ENCODE peak calls at places on chromosomes 6 and 20, in five cellular contexts. Z is sigmoid colon; C is kidney; V is AG09309; W is CD8-positive, alpha-beta T cell. P is an unnamed sample.

GRCh38 chr6:3328796-3329195 is 70.0 kb downstream of the PSMG4 start:
- DNase-seq in Z (no peak), C (no peak), V (no peak), W (no peak), P (no peak)

GRCh38 chr6:149137594-149137993 is 179.9 kb upstream of the TAB2 start:
- DNase-seq in Z (no peak), C (no peak), V (no peak), W (no peak), P (no peak)

GRCh38 chr20:46324960-46325703 is 16.8 kb upstream of the CDH22 start:
- DNase-seq in Z (no peak), C (no peak), V (no peak), W (no peak), P (no peak)

GRCh38 chr20:62792940-62793756 is 3.1 kb upstream of the MRGBP start:
- DNase-seq in Z (no peak), C (no peak), V (no peak), W (no peak), P (no peak)

GRCh38 chr20:21125072-21125848 is 622 bp upstream of the KIZ start:
- DNase-seq in Z (peak; percentile 78), C (no peak), V (no peak), W (no peak), P (peak; percentile 33)

GRCh38 chr20:48769111-48769879 is 58.5 kb downstream of the PREX1 start:
- DNase-seq in Z (no peak), C (no peak), V (no peak), W (peak; percentile 74), P (no peak)

GRCh38 chr20:41453006-41453950 is 86.7 kb upstream of the EMILIN3 start:
- DNase-seq in Z (no peak), C (no peak), V (no peak), W (no peak), P (no peak)

GRCh38 chr20:32325706-32326506 is 32.2 kb upstream of the ASXL1 start:
- DNase-seq in Z (no peak), C (no peak), V (no peak), W (no peak), P (peak; percentile 15)

GRCh38 chr6:16338577-16339262 is 100.3 kb downstream of the GMPR start:
- DNase-seq in Z (peak; percentile 93), C (peak; percentile 89), V (peak; percentile 99), W (no peak), P (peak; percentile 96)

GRCh38 chr20:53736757-53737403 is 143.2 kb upstream of the ZNF217 start:
- DNase-seq in Z (no peak), C (no peak), V (no peak), W (no peak), P (no peak)

GRCh38 chr6:13818341-13818740 is 4.0 kb upstream of the MCUR1 start:
- DNase-seq in Z (no peak), C (no peak), V (no peak), W (no peak), P (no peak)

GRCh38 chr6:42046491-42047219 is 3.7 kb upstream of the TAF8 start:
- DNase-seq in Z (peak; percentile 61), C (no peak), V (no peak), W (no peak), P (no peak)

GRCh38 chr6:113595921-113596376 is 261.2 kb upstream of the MARCKS start:
- DNase-seq in Z (peak; percentile 83), C (peak; percentile 67), V (peak; percentile 88), W (no peak), P (no peak)

GRCh38 chr6:127539292-127539691 is 20.2 kb upstream of the MTCL3 start:
- DNase-seq in Z (no peak), C (no peak), V (no peak), W (no peak), P (no peak)

GRCh38 chr6:20034408-20034769 is 177.9 kb downstream of the MBOAT1 start:
- DNase-seq in Z (no peak), C (no peak), V (no peak), W (no peak), P (no peak)

GRCh38 chr6:85364354-85364753 is 85.5 kb upstream of the NT5E start:
- DNase-seq in Z (no peak), C (no peak), V (peak; percentile 5), W (no peak), P (peak; percentile 77)

GRCh38 chr6:35317483-35318199 is 20.0 kb downstream of the DEF6 start:
- DNase-seq in Z (no peak), C (no peak), V (no peak), W (no peak), P (no peak)

GRCh38 chr6:131982740-131983259 is 31.6 kb upstream of the CCN2 start:
- DNase-seq in Z (no peak), C (no peak), V (peak; percentile 66), W (no peak), P (no peak)

GRCh38 chr20:4887586-4887985 is 113.7 kb downstream of the SLC23A2 start:
- DNase-seq in Z (peak; percentile 10), C (no peak), V (no peak), W (no peak), P (no peak)

GRCh38 chr20:46255440-46256104 is 52.7 kb downstream of the CDH22 start:
- DNase-seq in Z (peak; percentile 77), C (peak; percentile 93), V (no peak), W (peak; percentile 4), P (no peak)

GRCh38 chr6:144581807-144582537 is 296.8 kb downstream of the UTRN start:
- DNase-seq in Z (no peak), C (no peak), V (no peak), W (no peak), P (no peak)

GRCh38 chr20:53161473-53161872 is 189.3 kb downstream of the TSHZ2 start:
- DNase-seq in Z (no peak), C (no peak), V (no peak), W (no peak), P (no peak)

GRCh38 chr6:169229611-169230321 is 23.9 kb downstream of the THBS2 start:
- DNase-seq in Z (peak; percentile 81), C (no peak), V (no peak), W (no peak), P (no peak)

GRCh38 chr6:138973481-138974140 is 14.4 kb downstream of the REPS1 start:
- DNase-seq in Z (no peak), C (no peak), V (no peak), W (no peak), P (no peak)

GRCh38 chr6:64504509-64504908 is 868.9 kb downstream of the PHF3 start:
- DNase-seq in Z (no peak), C (no peak), V (no peak), W (no peak), P (no peak)

GRCh38 chr6:170038717-170039116 is 252.2 kb downstream of the DLL1 start:
- DNase-seq in Z (peak; percentile 64), C (peak; percentile 18), V (no peak), W (no peak), P (no peak)

GRCh38 chr20:62777528-62777830 is 18.8 kb upstream of the MRGBP start:
- DNase-seq in Z (no peak), C (no peak), V (no peak), W (no peak), P (no peak)

GRCh38 chr20:62892348-62893304 is 31.0 kb upstream of the TCFL5 start:
- DNase-seq in Z (no peak), C (no peak), V (no peak), W (no peak), P (no peak)

GRCh38 chr6:154056536-154056935 is 17.5 kb downstream of the OPRM1 start:
- DNase-seq in Z (no peak), C (no peak), V (no peak), W (no peak), P (no peak)

GRCh38 chr6:145893586-145893985 is 70.6 kb downstream of the SHPRH start:
- DNase-seq in Z (no peak), C (no peak), V (no peak), W (no peak), P (no peak)

GRCh38 chr6:24692003-24692402 is 25.1 kb downstream of the ACOT13 start:
- DNase-seq in Z (no peak), C (no peak), V (no peak), W (no peak), P (no peak)

GRCh38 chr20:21522479-21523397 is 8.9 kb upstream of the NKX2-2 start:
- DNase-seq in Z (no peak), C (peak; percentile 65), V (no peak), W (no peak), P (no peak)

GRCh38 chr6:42200035-42200434 is 5.3 kb upstream of the GUCA1B start:
- DNase-seq in Z (no peak), C (no peak), V (peak; percentile 91), W (no peak), P (peak; percentile 71)

GRCh38 chr6:108732101-108732870 is 115.9 kb upstream of the ARMC2 start:
- DNase-seq in Z (no peak), C (no peak), V (no peak), W (no peak), P (no peak)

GRCh38 chr6:131636880-131637792 is at the start of gene ENPP3:
- DNase-seq in Z (no peak), C (no peak), V (no peak), W (no peak), P (no peak)

GRCh38 chr6:108875161-108875555 is 26.9 kb downstream of the ARMC2 start:
- DNase-seq in Z (no peak), C (no peak), V (no peak), W (no peak), P (no peak)

GRCh38 chr20:2984956-2985661 is 58.3 kb upstream of the GNRH2 start:
- DNase-seq in Z (no peak), C (no peak), V (no peak), W (no peak), P (peak; percentile 22)

GRCh38 chr6:157333956-157334355 is 10.6 kb upstream of the TMEM242 start:
- DNase-seq in Z (no peak), C (no peak), V (no peak), W (no peak), P (no peak)
- H3K4me3 ChIP-seq in Z (no peak overlapping the region), C (no peak overlapping the region), V (no peak overlapping the region), W (no peak overlapping the region), P (no peak overlapping the region)

GRCh38 chr6:29602564-29603361 is 17.8 kb downstream of the OR2H2 start:
- DNase-seq in Z (no peak), C (no peak), V (no peak), W (no peak), P (no peak)
- TF ChIP-seq CTCF in Z (no peak), C (no peak), V (no peak), W (no peak), P (peak; percentile 30)

GRCh38 chr20:58407966-58408557 is 19.0 kb downstream of the VAPB start:
- DNase-seq in Z (no peak), C (no peak), V (no peak), W (no peak), P (no peak)
- H3K4me3 ChIP-seq in Z (no peak overlapping the region), C (no peak overlapping the region), V (no peak overlapping the region), W (no peak overlapping the region), P (no peak overlapping the region)

DNA sequence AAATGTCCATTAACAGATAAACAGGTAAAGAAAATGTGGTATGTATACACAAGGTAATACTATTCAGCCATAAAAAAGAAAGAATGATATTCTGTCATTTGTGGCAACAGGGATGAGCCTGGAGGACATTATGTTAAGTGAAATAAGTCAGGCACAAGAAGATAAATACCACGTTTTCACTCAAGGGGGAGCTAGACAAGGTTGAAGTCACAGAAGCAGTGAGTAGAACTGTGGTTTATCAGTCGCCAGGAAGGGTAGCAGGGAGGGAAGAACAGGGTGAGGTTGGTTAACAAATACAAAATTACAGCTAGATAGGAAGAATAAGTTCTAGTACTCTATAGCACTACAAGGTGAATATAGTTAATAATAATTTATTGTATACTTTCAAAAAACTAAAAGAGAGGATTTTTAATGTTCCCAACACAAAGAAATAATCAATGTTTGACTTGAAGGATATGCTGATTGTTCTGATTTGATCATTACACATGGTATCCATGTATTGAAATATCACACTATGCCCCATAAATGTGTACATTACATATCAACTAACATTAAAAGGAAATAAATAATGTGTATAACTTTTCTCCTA is 21.1 kb downstream of the RTN4IP1 start:
- DNase-seq in Z (no peak), C (no peak), V (peak; percentile 43), W (no peak), P (peak; percentile 32)
- TF ChIP-seq CTCF in Z (peak; percentile 54), C (peak; percentile 57), V (peak; percentile 57), W (peak; percentile 71), P (peak; percentile 50)

P was measured in HFF-Myc.